ENCODE peak calls at places on chromosomes 16 and 17, in four cellular contexts. S is HepG2, R is K562, B is H1. F is an unnamed sample.
A peak's percentile ranks its signal among the peaks of the same experiment; 100 is the strongest.

GRCh38 chr17:6327007-6327406 is 107.9 kb downstream of the AIPL1 start:
- DNase-seq in S (no peak), R (no peak), B (no peak), F (peak; percentile 63)

GRCh38 chr16:20897897-20898296 is 2.3 kb downstream of the DCUN1D3 start:
- DNase-seq in S (no peak), R (no peak), B (no peak), F (peak; percentile 30)

GRCh38 chr17:78781339-78782304 is at the start of gene CYTH1:
- DNase-seq in S (no peak), R (peak; percentile 41), B (no peak), F (peak; percentile 62)

GRCh38 chr17:27343972-27344607 is 50.2 kb downstream of the WSB1 start:
- DNase-seq in S (no peak), R (no peak), B (no peak), F (no peak)

GRCh38 chr17:1072551-1072961 is 75.6 kb downstream of the TIMM22 start:
- DNase-seq in S (no peak), R (no peak), B (no peak), F (no peak)

GRCh38 chr17:20203021-20203420 is 193.9 kb downstream of the SPECC1 start:
- DNase-seq in S (no peak), R (no peak), B (no peak), F (no peak)

GRCh38 chr17:64025732-64026294 is 5.4 kb upstream of the ICAM2 start:
- DNase-seq in S (peak; percentile 82), R (peak; percentile 88), B (peak; percentile 70), F (peak; percentile 95)

GRCh38 chr16:49092704-49093103 is 188.9 kb downstream of the CBLN1 start:
- DNase-seq in S (no peak), R (no peak), B (no peak), F (no peak)

GRCh38 chr16:23148166-23148512 is 1.1 kb downstream of the USP31 start:
- DNase-seq in S (no peak), R (no peak), B (no peak), F (no peak)

GRCh38 chr17:63151981-63152523 is 186.0 kb downstream of the TANC2 start:
- DNase-seq in S (no peak), R (no peak), B (no peak), F (no peak)

GRCh38 chr17:66283971-66284370 is 18.4 kb upstream of the PRKCA start:
- DNase-seq in S (no peak), R (no peak), B (no peak), F (no peak)

GRCh38 chr17:29469251-29469650 is 79.1 kb downstream of the TAOK1 start:
- DNase-seq in S (no peak), R (no peak), B (no peak), F (no peak)

GRCh38 chr17:2049333-2050245 is 5.3 kb upstream of the HIC1 start:
- DNase-seq in S (no peak), R (peak; percentile 84), B (no peak), F (peak; percentile 81)

GRCh38 chr16:1920727-1921155 is 2.5 kb upstream of the HS3ST6 start:
- DNase-seq in S (no peak), R (peak; percentile 83), B (no peak), F (peak; percentile 92)

GRCh38 chr17:59160203-59161025 is 4.9 kb downstream of the PRR11 start:
- DNase-seq in S (no peak), R (no peak), B (no peak), F (no peak)

GRCh38 chr17:34820166-34820920 is 140.9 kb downstream of the CCT6B start:
- DNase-seq in S (no peak), R (no peak), B (no peak), F (peak; percentile 20)

GRCh38 chr17:17351901-17352781 is 49.0 kb downstream of the NT5M start:
- DNase-seq in S (peak; percentile 74), R (peak; percentile 79), B (no peak), F (no peak)

GRCh38 chr16:23508589-23509440 is 1.5 kb downstream of the GGA2 start:
- DNase-seq in S (no peak), R (no peak), B (no peak), F (peak; percentile 69)

GRCh38 chr17:39404542-39405378 is 3.3 kb upstream of the FBXL20 start:
- DNase-seq in S (no peak), R (peak; percentile 20), B (no peak), F (no peak)

GRCh38 chr17:54261465-54261864 is 438.7 kb downstream of the KIF2B start:
- DNase-seq in S (no peak), R (no peak), B (no peak), F (no peak)

GRCh38 chr17:2054262-2054739 is 602 bp upstream of the HIC1 start:
- DNase-seq in S (no peak), R (no peak), B (no peak), F (peak; percentile 57)

GRCh38 chr17:60390223-60390622 is 1.7 kb downstream of the USP32 start:
- DNase-seq in S (no peak), R (no peak), B (no peak), F (no peak)

GRCh38 chr16:13594798-13595197 is 325.2 kb upstream of the ERCC4 start:
- DNase-seq in S (no peak), R (no peak), B (peak; percentile 44), F (peak; percentile 86)

GRCh38 chr17:4715071-4715749 is 4.8 kb downstream of the ARRB2 start:
- DNase-seq in S (no peak), R (no peak), B (no peak), F (no peak)

DNA sequence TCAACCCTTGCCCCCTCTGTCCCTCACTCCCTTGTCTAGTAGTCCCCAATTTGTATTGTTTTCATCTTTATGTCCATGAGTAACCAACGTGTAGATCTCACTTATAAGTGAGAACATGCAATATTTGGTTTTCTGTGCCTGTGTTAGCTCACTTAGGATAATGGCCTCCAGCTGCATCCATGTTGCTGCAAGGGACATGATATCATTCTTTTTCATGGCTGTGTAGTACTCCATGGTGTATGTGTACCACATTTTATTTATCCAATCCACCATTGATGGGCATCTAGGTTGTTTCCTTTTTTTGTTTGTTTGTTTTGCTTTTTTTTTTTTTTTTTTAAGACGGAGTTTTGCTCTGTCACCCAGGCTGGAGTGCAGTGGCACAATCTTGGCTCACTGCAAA is 63.0 kb upstream of the HS3ST4 start:
- DNase-seq in S (no peak), R (no peak), B (no peak), F (no peak)
- TF ChIP-seq POLR2AphosphoS5 in S (no peak), R (no peak), B (no peak), F (no peak)

GRCh38 chr17:80504671-80505413 is 28.4 kb upstream of the NPTX1 start:
- DNase-seq in S (no peak), R (no peak), B (no peak), F (no peak)
- H2AFZ ChIP-seq in S (no peak overlapping the region), R (no peak overlapping the region), B (no peak overlapping the region), F (no peak overlapping the region)

GRCh38 chr17:57431415-57431814 is 175.1 kb downstream of the MSI2 start:
- DNase-seq in S (no peak), R (no peak), B (no peak), F (no peak)
- TF ChIP-seq POLR2AphosphoS5 in S (no peak), R (no peak), B (no peak), F (no peak)

GRCh38 chr16:84699147-84699711 is 571 bp upstream of the USP10 start:
- DNase-seq in S (no peak), R (no peak), B (no peak), F (no peak)
- H2AFZ ChIP-seq in S (peak overlapping the region; percentile 49), R (peak overlapping the region; percentile 96), B (peak overlapping the region; percentile 31), F (peak overlapping the region; percentile 94)

GRCh38 chr17:21470861-21471260 is 94.7 kb downstream of the KCNJ12 start:
- DNase-seq in S (no peak), R (no peak), B (no peak), F (no peak)

GRCh38 chr17:21475555-21475954 is 99.4 kb downstream of the KCNJ12 start:
- DNase-seq in S (no peak), R (no peak), B (no peak), F (peak; percentile 51)

GRCh38 chr17:21474815-21475214 is 98.7 kb downstream of the KCNJ12 start:
- DNase-seq in S (no peak), R (no peak), B (no peak), F (no peak)
- TF ChIP-seq POLR2AphosphoS5 in S (no peak), R (no peak), B (no peak), F (no peak)

DNA sequence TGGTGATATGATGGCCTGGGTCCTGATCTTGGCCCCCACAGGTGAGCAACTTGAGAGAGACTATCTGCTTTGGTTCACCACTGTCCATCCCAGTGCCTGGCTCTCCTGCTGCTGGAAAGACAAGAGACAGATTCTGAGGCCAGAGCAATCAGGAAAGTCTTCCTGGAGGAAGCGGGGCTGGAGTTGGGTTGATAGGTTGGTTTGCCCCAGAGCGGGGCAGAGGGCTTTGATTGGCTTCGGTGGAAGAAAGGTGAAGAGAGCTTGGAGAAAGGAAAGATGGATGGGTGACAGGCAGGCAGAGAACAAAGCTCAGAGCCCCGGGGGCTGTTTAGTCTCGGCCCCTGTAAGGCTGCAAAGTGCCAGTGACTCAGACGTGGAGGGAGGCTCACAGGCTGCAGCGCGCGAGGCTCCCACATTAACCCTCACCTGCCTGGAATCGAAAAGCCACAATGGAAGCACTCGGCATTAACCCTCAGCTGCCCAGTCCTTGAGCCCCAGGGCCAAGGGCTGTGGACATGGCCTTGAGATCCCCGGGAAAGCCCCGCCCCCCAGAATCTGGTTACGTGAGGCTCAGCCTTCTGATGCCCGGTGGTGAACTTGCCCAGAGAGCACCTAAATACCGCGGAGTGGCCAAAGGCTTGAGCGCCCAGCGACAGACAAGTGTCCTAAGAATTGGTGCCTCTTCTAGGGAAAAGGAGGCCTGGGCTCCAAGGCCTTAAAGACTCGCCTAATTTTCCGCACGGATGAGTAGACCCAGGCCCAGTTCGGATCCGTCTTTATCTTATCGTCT is 988 bp upstream of the CPNE2 start:
- DNase-seq in S (peak; percentile 37), R (no peak), B (peak; percentile 34), F (peak; percentile 77)
- H2AFZ ChIP-seq in S (no peak overlapping the region), R (peak overlapping the region; percentile 94), B (peak overlapping the region; percentile 68), F (peak overlapping the region; percentile 99)

GRCh38 chr16:8596581-8596980 is 6.3 kb upstream of the TMEM114 start:
- DNase-seq in S (no peak), R (no peak), B (no peak), F (no peak)
- TF ChIP-seq POLR2AphosphoS5 in S (no peak), R (no peak), B (no peak), F (no peak)

GRCh38 chr17:81403671-81404534 is 8.6 kb downstream of the BAHCC1 start:
- DNase-seq in S (no peak), R (no peak), B (no peak), F (no peak)
- H2AFZ ChIP-seq in S (no peak overlapping the region), R (no peak overlapping the region), B (no peak overlapping the region), F (no peak overlapping the region)

GRCh38 chr16:87960851-87961250 is 9.6 kb downstream of the BANP start:
- DNase-seq in S (no peak), R (no peak), B (no peak), F (no peak)
- TF ChIP-seq POLR2AphosphoS5 in S (no peak), R (no peak), B (no peak), F (no peak)